ENCODE peak calls at places on chromosome 17, in seven cellular contexts. One of them, this sample, is unnamed.

GRCh38 chr17:35313875-35314409 is 59.5 kb downstream of the SLFN11 start:
- DNase-seq in prostate gland: no peak
- DNase-seq in NCI-H1092 treated with DMSO at 0.1 percent for 48 hours: no peak
- DNase-seq in activated naive CD8-positive, alpha-beta T cell treated with anti-CD3 and anti-CD28 coated beads, Interleukin-2, amount 50 U/mL, for 16 hours: no peak
- DNase-seq in pancreas: peak; percentile 57
- DNase-seq in ACHN: no peak
- DNase-seq in GOT3: no peak
- DNase-seq in this sample: no peak

GRCh38 chr17:17060930-17061329 is 18.7 kb downstream of the MPRIP start:
- DNase-seq in prostate gland: no peak
- DNase-seq in NCI-H1092 treated with DMSO at 0.1 percent for 48 hours: no peak
- DNase-seq in activated naive CD8-positive, alpha-beta T cell treated with anti-CD3 and anti-CD28 coated beads, Interleukin-2, amount 50 U/mL, for 16 hours: no peak
- DNase-seq in pancreas: peak; percentile 36
- DNase-seq in ACHN: no peak
- DNase-seq in GOT3: no peak
- DNase-seq in this sample: no peak

GRCh38 chr17:79558573-79558900 is 52.3 kb downstream of the RBFOX3 start:
- DNase-seq in prostate gland: no peak
- DNase-seq in NCI-H1092 treated with DMSO at 0.1 percent for 48 hours: no peak
- DNase-seq in activated naive CD8-positive, alpha-beta T cell treated with anti-CD3 and anti-CD28 coated beads, Interleukin-2, amount 50 U/mL, for 16 hours: no peak
- DNase-seq in pancreas: no peak
- DNase-seq in ACHN: no peak
- DNase-seq in GOT3: no peak
- DNase-seq in this sample: no peak

GRCh38 chr17:6446516-6447100 is 2.4 kb downstream of the PIMREG start:
- DNase-seq in prostate gland: no peak
- DNase-seq in NCI-H1092 treated with DMSO at 0.1 percent for 48 hours: no peak
- DNase-seq in activated naive CD8-positive, alpha-beta T cell treated with anti-CD3 and anti-CD28 coated beads, Interleukin-2, amount 50 U/mL, for 16 hours: no peak
- DNase-seq in pancreas: peak; percentile 35
- DNase-seq in ACHN: no peak
- DNase-seq in GOT3: no peak
- DNase-seq in this sample: no peak

GRCh38 chr17:77446959-77447634 is 306.3 kb downstream of the SEC14L1 start:
- DNase-seq in prostate gland: no peak
- DNase-seq in NCI-H1092 treated with DMSO at 0.1 percent for 48 hours: no peak
- DNase-seq in activated naive CD8-positive, alpha-beta T cell treated with anti-CD3 and anti-CD28 coated beads, Interleukin-2, amount 50 U/mL, for 16 hours: no peak
- DNase-seq in pancreas: no peak
- DNase-seq in ACHN: no peak
- DNase-seq in GOT3: no peak
- DNase-seq in this sample: no peak

GRCh38 chr17:55845385-55845784 is 94.5 kb downstream of the PCTP start:
- DNase-seq in prostate gland: peak; percentile 20
- DNase-seq in NCI-H1092 treated with DMSO at 0.1 percent for 48 hours: peak; percentile 4
- DNase-seq in activated naive CD8-positive, alpha-beta T cell treated with anti-CD3 and anti-CD28 coated beads, Interleukin-2, amount 50 U/mL, for 16 hours: no peak
- DNase-seq in pancreas: peak; percentile 66
- DNase-seq in ACHN: no peak
- DNase-seq in GOT3: no peak
- DNase-seq in this sample: no peak

GRCh38 chr17:3531266-3532101 is 26.1 kb downstream of the TRPV3 start:
- DNase-seq in prostate gland: no peak
- DNase-seq in NCI-H1092 treated with DMSO at 0.1 percent for 48 hours: no peak
- DNase-seq in activated naive CD8-positive, alpha-beta T cell treated with anti-CD3 and anti-CD28 coated beads, Interleukin-2, amount 50 U/mL, for 16 hours: no peak
- DNase-seq in pancreas: peak; percentile 40
- DNase-seq in ACHN: no peak
- DNase-seq in GOT3: no peak
- DNase-seq in this sample: no peak

GRCh38 chr17:74471341-74471740 is 4.9 kb downstream of the CD300A start:
- DNase-seq in prostate gland: no peak
- DNase-seq in NCI-H1092 treated with DMSO at 0.1 percent for 48 hours: no peak
- DNase-seq in activated naive CD8-positive, alpha-beta T cell treated with anti-CD3 and anti-CD28 coated beads, Interleukin-2, amount 50 U/mL, for 16 hours: no peak
- DNase-seq in pancreas: no peak
- DNase-seq in ACHN: no peak
- DNase-seq in GOT3: no peak
- DNase-seq in this sample: no peak

GRCh38 chr17:36608794-36609497 is 7.6 kb downstream of the MRM1 start:
- DNase-seq in prostate gland: peak; percentile 26
- DNase-seq in NCI-H1092 treated with DMSO at 0.1 percent for 48 hours: peak; percentile 77
- DNase-seq in activated naive CD8-positive, alpha-beta T cell treated with anti-CD3 and anti-CD28 coated beads, Interleukin-2, amount 50 U/mL, for 16 hours: no peak
- DNase-seq in pancreas: no peak
- DNase-seq in ACHN: peak; percentile 76
- DNase-seq in GOT3: peak; percentile 32
- DNase-seq in this sample: no peak

GRCh38 chr17:57033296-57033695 is 51.8 kb upstream of the AKAP1 start:
- DNase-seq in prostate gland: peak; percentile 72
- DNase-seq in NCI-H1092 treated with DMSO at 0.1 percent for 48 hours: peak; percentile 63
- DNase-seq in activated naive CD8-positive, alpha-beta T cell treated with anti-CD3 and anti-CD28 coated beads, Interleukin-2, amount 50 U/mL, for 16 hours: no peak
- DNase-seq in pancreas: no peak
- DNase-seq in ACHN: no peak
- DNase-seq in GOT3: no peak
- DNase-seq in this sample: peak; percentile 62

GRCh38 chr17:8900626-8901585 is 33.4 kb upstream of the PIK3R6 start:
- DNase-seq in prostate gland: no peak
- DNase-seq in NCI-H1092 treated with DMSO at 0.1 percent for 48 hours: no peak
- DNase-seq in activated naive CD8-positive, alpha-beta T cell treated with anti-CD3 and anti-CD28 coated beads, Interleukin-2, amount 50 U/mL, for 16 hours: no peak
- DNase-seq in pancreas: no peak
- DNase-seq in ACHN: no peak
- DNase-seq in GOT3: no peak
- DNase-seq in this sample: no peak

GRCh38 chr17:61135782-61136181 is 263.9 kb upstream of the TBX2 start:
- DNase-seq in prostate gland: no peak
- DNase-seq in NCI-H1092 treated with DMSO at 0.1 percent for 48 hours: no peak
- DNase-seq in activated naive CD8-positive, alpha-beta T cell treated with anti-CD3 and anti-CD28 coated beads, Interleukin-2, amount 50 U/mL, for 16 hours: no peak
- DNase-seq in pancreas: no peak
- DNase-seq in ACHN: no peak
- DNase-seq in GOT3: no peak
- DNase-seq in this sample: no peak

GRCh38 chr17:80485846-80486245 is 9.4 kb upstream of the NPTX1 start:
- DNase-seq in prostate gland: no peak
- DNase-seq in NCI-H1092 treated with DMSO at 0.1 percent for 48 hours: peak; percentile 39
- DNase-seq in activated naive CD8-positive, alpha-beta T cell treated with anti-CD3 and anti-CD28 coated beads, Interleukin-2, amount 50 U/mL, for 16 hours: no peak
- DNase-seq in pancreas: no peak
- DNase-seq in ACHN: no peak
- DNase-seq in GOT3: no peak
- DNase-seq in this sample: no peak

GRCh38 chr17:27473748-27474609 is 17.7 kb downstream of the KSR1 start:
- DNase-seq in prostate gland: peak; percentile 33
- DNase-seq in NCI-H1092 treated with DMSO at 0.1 percent for 48 hours: no peak
- DNase-seq in activated naive CD8-positive, alpha-beta T cell treated with anti-CD3 and anti-CD28 coated beads, Interleukin-2, amount 50 U/mL, for 16 hours: peak; percentile 73
- DNase-seq in pancreas: peak; percentile 67
- DNase-seq in ACHN: no peak
- DNase-seq in GOT3: no peak
- DNase-seq in this sample: no peak

GRCh38 chr17:60352569-60352968 is 39.4 kb downstream of the USP32 start:
- DNase-seq in prostate gland: no peak
- DNase-seq in NCI-H1092 treated with DMSO at 0.1 percent for 48 hours: no peak
- DNase-seq in activated naive CD8-positive, alpha-beta T cell treated with anti-CD3 and anti-CD28 coated beads, Interleukin-2, amount 50 U/mL, for 16 hours: no peak
- DNase-seq in pancreas: no peak
- DNase-seq in ACHN: no peak
- DNase-seq in GOT3: no peak
- DNase-seq in this sample: no peak